ENCODE peak calls at places on chromosomes 7 and 10, in five cellular contexts. V, J, M, Q and I are unnamed samples.

GRCh38 chr7:158784270-158784669 is 45.0 kb downstream of the ESYT2 start:
- DNase-seq in V (no peak), J (no peak), M (no peak), Q (no peak), I (no peak)

GRCh38 chr10:19719320-19719719 is 96.9 kb upstream of the PLXDC2 start:
- DNase-seq in V (no peak), J (no peak), M (no peak), Q (no peak), I (peak)

GRCh38 chr7:22729180-22729579 is 2.2 kb downstream of the IL6 start:
- DNase-seq in V (no peak), J (no peak), M (no peak), Q (no peak), I (peak)

GRCh38 chr7:93913197-93913596 is 6.8 kb downstream of the GNGT1 start:
- DNase-seq in V (no peak), J (no peak), M (no peak), Q (no peak), I (no peak)

GRCh38 chr7:7344583-7344982 is 162.2 kb downstream of the C1GALT1 start:
- DNase-seq in V (no peak), J (no peak), M (no peak), Q (no peak), I (no peak)

GRCh38 chr10:35195361-35196306 is 69.0 kb downstream of the CREM start:
- DNase-seq in V (no peak), J (peak), M (peak), Q (peak), I (peak)

GRCh38 chr10:92593553-92594046 is 670 bp downstream of the KIF11 start:
- DNase-seq in V (no peak), J (no peak), M (no peak), Q (no peak), I (no peak)

GRCh38 chr10:7797582-7797981 is 9.6 kb downstream of the ATP5F1C start:
- DNase-seq in V (no peak), J (no peak), M (no peak), Q (peak), I (peak)

GRCh38 chr10:46091834-46092522 is 45.9 kb upstream of the MSMB start:
- DNase-seq in V (no peak), J (no peak), M (no peak), Q (no peak), I (no peak)

GRCh38 chr10:69901623-69902505 is 100.2 kb downstream of the COL13A1 start:
- DNase-seq in V (peak), J (peak), M (peak), Q (no peak), I (peak)

GRCh38 chr7:1246871-1247526 is 14.3 kb downstream of the UNCX start:
- DNase-seq in V (no peak), J (no peak), M (no peak), Q (no peak), I (no peak)

GRCh38 chr10:80583681-80584080 is 46.0 kb downstream of the SH2D4B start:
- DNase-seq in V (no peak), J (no peak), M (no peak), Q (no peak), I (no peak)

GRCh38 chr10:97543025-97543546 is 29.5 kb upstream of the ANKRD2 start:
- DNase-seq in V (no peak), J (no peak), M (no peak), Q (peak), I (peak)
- H3K18ac ChIP-seq in V (peak), J (peak), M (no peak), Q (peak), I (peak)

DNA sequence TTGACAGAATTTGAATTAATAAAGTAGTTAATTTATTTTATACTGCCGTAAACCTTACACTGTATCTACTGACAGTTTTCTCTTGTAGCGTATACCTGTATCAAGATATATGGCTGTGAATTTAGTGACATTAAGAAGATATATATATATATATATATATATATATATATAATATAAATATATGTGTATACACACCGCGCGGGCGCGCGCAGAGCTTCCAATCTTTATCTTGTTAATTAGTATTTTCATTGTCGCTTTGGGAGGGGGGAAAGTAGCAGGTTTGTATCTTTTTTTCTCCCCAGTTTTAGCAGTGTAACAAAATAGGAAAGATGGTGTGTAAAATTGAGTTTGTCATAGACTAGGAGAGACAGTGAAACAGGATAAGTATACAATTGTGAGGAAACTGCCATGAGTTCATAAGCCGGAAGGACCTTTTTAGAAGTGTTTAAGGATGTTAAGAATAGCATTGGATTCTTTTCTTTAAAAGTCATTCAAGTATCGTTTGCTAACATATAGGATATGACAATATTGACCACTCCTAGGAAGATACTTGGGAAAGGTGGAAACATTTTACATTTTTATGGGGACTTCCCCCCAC is 2.0 kb downstream of the PLEKHA1 start:
- DNase-seq in V (no peak), J (no peak), M (no peak), Q (no peak), I (no peak)
- H3K9ac ChIP-seq in V (no peak), J (no peak), M (no peak), Q (no peak), I (no peak)

DNA sequence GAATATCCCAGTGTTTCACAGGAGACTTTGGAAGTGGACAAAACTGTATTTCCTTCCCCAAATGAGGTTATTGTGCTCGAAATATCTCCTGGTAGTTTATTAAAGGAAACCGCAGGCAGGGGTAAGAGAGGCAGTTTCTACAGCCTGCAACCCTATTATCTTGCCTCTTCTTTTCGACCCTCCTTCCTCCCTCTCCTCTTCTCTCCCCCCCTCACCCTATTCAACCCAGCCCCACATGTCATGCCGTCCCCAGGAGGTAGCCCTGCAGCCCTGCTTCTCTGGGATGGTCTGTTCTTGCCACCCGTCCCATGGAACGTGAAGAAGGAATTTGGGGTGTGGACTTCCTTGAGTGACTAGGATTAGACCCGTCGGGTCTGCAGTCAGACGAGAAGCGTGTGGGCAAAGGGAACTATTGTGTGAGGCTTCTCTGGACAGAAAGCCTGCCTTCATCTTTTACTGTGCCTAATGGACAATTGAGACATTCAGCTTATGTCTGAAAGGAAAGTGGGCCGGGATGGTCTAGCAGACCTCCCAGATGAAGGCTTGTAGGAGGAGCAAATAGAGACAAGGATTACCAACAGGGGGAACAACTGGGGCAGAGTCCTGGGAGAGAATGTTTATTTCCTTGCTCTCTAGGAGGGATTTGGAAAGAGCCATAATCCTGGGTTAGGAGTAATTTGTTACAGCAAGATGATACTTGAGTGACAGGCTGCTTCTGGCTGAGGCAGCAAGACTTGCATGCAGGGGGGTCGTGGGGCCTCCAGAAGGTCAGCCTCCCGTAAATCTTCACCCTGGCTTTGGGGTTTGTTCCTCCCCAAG is 77.7 kb downstream of the TCF7L2 start:
- DNase-seq in V (no peak), J (peak), M (no peak), Q (no peak), I (no peak)
- H3K18ac ChIP-seq in V (peak), J (no peak), M (no peak), Q (peak), I (no peak)

GRCh38 chr10:87105725-87106124 is 10.7 kb downstream of the SHLD2 start:
- DNase-seq in V (no peak), J (no peak), M (no peak), Q (no peak), I (no peak)
- H3K9ac ChIP-seq in V (no peak), J (no peak), M (no peak), Q (no peak), I (no peak)